ENCODE peak calls at places on chromosomes 6 and 20, in six cellular contexts. G is fibroblast of lung, F is foreskin fibroblast, N is HepG2, T is H9, Z is neural crest cell. R is an unnamed sample.

GRCh38 chr6:137763861-137764260 is 103.2 kb upstream of the TNFAIP3 start:
- DNase-seq in G (no peak), F (no peak), N (no peak), T (no peak), Z (no peak), R (no peak)

GRCh38 chr6:113281014-113281810 is 575.9 kb upstream of the MARCKS start:
- DNase-seq in G (peak; percentile 39), F (peak; percentile 24), N (no peak), T (no peak), Z (no peak), R (no peak)

GRCh38 chr6:135738646-135739045 is 112.9 kb upstream of the PDE7B start:
- DNase-seq in G (peak; percentile 53), F (no peak), N (no peak), T (no peak), Z (no peak), R (no peak)

GRCh38 chr6:11758878-11759277 is 19.7 kb downstream of the ADTRP start:
- DNase-seq in G (no peak), F (no peak), N (no peak), T (no peak), Z (no peak), R (no peak)

GRCh38 chr6:170053966-170054661 is 236.8 kb downstream of the DLL1 start:
- DNase-seq in G (no peak), F (no peak), N (no peak), T (no peak), Z (no peak), R (no peak)

GRCh38 chr20:1810926-1811620 is 84.1 kb upstream of the SIRPA start:
- DNase-seq in G (peak; percentile 63), F (peak; percentile 70), N (peak; percentile 61), T (no peak), Z (no peak), R (no peak)

GRCh38 chr20:2109425-2110210 is 8.0 kb downstream of the STK35 start:
- DNase-seq in G (peak; percentile 21), F (no peak), N (no peak), T (no peak), Z (no peak), R (no peak)

GRCh38 chr20:52747736-52748135 is 224.4 kb upstream of the TSHZ2 start:
- DNase-seq in G (peak; percentile 10), F (no peak), N (peak; percentile 37), T (peak; percentile 53), Z (no peak), R (no peak)

GRCh38 chr6:132218063-132218696 is 183.1 kb downstream of the MOXD1 start:
- DNase-seq in G (peak; percentile 35), F (peak; percentile 56), N (peak; percentile 25), T (no peak), Z (no peak), R (peak; percentile 6)

DNA sequence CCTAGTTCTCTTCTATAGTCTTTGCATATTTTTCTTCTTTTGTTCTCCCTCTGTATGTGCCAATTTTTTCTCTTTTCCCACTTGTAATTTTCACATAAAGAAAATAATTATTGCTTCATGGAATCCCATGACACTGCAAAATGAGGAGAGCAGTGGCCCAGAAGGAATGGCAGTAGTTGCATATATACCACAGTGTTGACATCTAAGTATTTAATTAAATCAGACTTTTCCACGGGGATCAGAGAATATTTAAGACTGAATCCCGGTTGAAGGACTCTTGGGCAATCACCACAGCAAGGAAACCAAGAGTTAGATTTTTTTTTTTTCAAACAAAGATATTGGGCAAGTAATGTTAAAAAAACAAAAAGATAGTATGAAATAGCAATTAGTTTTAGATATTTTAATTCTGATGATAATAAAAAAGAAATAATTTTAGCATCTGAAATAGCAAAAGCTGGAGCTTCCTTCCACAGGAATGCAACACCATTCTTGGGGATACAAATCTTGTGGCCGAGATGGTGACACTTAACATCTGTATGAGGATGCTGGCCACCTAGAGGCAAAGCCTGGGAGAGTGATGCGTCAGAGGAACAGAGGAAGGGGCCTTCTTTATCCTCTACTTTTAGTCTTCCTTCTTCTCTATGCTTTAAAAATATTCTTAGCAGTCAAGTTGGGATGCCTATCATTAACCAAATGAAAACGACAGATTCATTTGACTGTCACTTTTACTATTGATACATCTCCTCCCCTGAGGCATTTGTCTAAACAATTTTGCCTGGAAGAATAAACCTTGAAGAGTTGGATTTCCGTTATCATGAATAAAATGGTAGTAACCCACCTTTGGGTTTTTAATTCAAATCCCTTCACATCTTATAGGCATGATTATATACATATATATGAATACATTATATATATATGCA is 356.2 kb downstream of the GJA1 start:
- DNase-seq in G (no peak), F (peak; percentile 16), N (no peak), T (peak; percentile 38), Z (no peak), R (no peak)
- TF ChIP-seq CTCF in G (no peak), F (no peak), N (no peak), T (peak; percentile 59), Z (no peak), R (no peak)

DNA sequence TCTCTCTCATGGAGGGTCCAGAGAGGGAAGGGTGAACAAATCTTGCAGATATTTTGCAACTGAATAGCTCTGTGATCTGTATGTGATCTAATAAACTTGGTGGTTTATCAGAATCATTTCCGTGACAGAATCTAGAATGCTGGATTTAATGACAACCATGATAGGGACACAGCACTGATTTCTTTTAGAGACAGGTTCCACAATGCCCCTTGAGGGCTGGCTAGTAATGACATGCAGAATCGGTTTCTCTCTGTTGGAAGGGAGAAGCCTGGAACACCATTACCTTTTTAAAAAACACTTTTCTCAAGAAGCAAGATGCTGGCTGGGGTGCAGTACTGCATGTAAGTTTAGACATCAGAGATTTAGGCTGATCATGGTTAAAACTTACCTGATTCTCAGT is 313.4 kb downstream of the CDH26 start:
- DNase-seq in G (no peak), F (peak; percentile 25), N (no peak), T (no peak), Z (no peak), R (no peak)
- TF ChIP-seq CTCF in G (peak; percentile 48), F (peak; percentile 39), N (no peak), T (peak; percentile 55), Z (peak; percentile 57), R (no peak)

GRCh38 chr20:63504642-63505041 is 5.8 kb upstream of the EEF1A2 start:
- DNase-seq in G (no peak), F (no peak), N (no peak), T (no peak), Z (no peak), R (no peak)

GRCh38 chr20:63505723-63506122 is 6.8 kb upstream of the EEF1A2 start:
- DNase-seq in G (no peak), F (no peak), N (no peak), T (no peak), Z (no peak), R (no peak)

GRCh38 chr20:63503524-63503923 is 4.6 kb upstream of the EEF1A2 start:
- DNase-seq in G (no peak), F (no peak), N (no peak), T (no peak), Z (no peak), R (no peak)

GRCh38 chr20:63507083-63507743 is 8.3 kb upstream of the EEF1A2 start:
- DNase-seq in G (no peak), F (no peak), N (no peak), T (no peak), Z (no peak), R (no peak)

DNA sequence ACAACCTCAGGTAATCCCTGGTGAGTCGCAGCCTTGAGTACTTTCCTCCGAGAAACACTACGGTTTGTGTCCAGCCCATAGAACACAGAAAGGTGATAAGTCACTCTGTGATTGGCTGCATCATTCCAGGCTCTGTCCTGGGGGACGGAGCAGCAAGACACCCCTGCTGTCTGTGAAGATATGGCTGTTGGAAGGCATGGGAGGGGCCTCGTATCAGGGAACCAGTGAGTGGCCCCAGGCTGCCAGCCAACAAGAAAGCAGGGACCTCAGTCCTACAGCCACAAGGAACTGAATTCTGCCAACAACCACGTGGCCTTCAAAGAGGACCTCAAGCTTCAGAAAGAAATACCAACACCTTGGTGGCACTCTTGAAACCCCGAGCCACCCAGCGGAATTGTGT is 6.4 kb upstream of the EEF1A2 start:
- DNase-seq in G (no peak), F (no peak), N (no peak), T (no peak), Z (no peak), R (no peak)
- TF ChIP-seq CTCF in G (no peak), F (no peak), N (no peak), T (no peak), Z (no peak), R (no peak)

GRCh38 chr6:551405-551804 is 105.5 kb downstream of the HUS1B start:
- DNase-seq in G (peak; percentile 25), F (peak; percentile 72), N (peak; percentile 12), T (peak; percentile 79), Z (no peak), R (no peak)
- TF ChIP-seq CTCF in G (no peak), F (peak; percentile 18), N (peak; percentile 45), T (peak; percentile 30), Z (no peak), R (peak; percentile 24)

GRCh38 chr6:70222350-70222749 is 80.5 kb downstream of the COL9A1 start:
- DNase-seq in G (no peak), F (no peak), N (no peak), T (no peak), Z (no peak), R (no peak)

GRCh38 chr6:70219943-70220613 is 82.8 kb downstream of the COL9A1 start:
- DNase-seq in G (no peak), F (no peak), N (no peak), T (no peak), Z (no peak), R (no peak)

GRCh38 chr6:70225052-70225451 is 77.8 kb downstream of the COL9A1 start:
- DNase-seq in G (no peak), F (no peak), N (no peak), T (no peak), Z (no peak), R (no peak)

GRCh38 chr6:70221715-70222236 is 81.1 kb downstream of the COL9A1 start:
- DNase-seq in G (no peak), F (no peak), N (no peak), T (no peak), Z (no peak), R (no peak)

GRCh38 chr6:70221025-70221714 is 81.7 kb downstream of the COL9A1 start:
- DNase-seq in G (peak; percentile 14), F (peak; percentile 17), N (peak; percentile 12), T (no peak), Z (no peak), R (peak; percentile 50)
- TF ChIP-seq CTCF in G (peak; percentile 49), F (peak; percentile 55), N (peak; percentile 66), T (peak; percentile 90), Z (peak; percentile 89), R (peak; percentile 48)

GRCh38 chr20:49313271-49313670 is 35.4 kb upstream of the ZNFX1 start:
- DNase-seq in G (no peak), F (no peak), N (no peak), T (no peak), Z (no peak), R (no peak)

GRCh38 chr20:49318091-49318429 is 40.2 kb upstream of the ZNFX1 start:
- DNase-seq in G (no peak), F (no peak), N (no peak), T (no peak), Z (no peak), R (no peak)

GRCh38 chr20:49319204-49319809 is 41.5 kb upstream of the ZNFX1 start:
- DNase-seq in G (no peak), F (no peak), N (no peak), T (no peak), Z (no peak), R (no peak)

GRCh38 chr20:49318430-49319203 is 40.8 kb upstream of the ZNFX1 start:
- DNase-seq in G (no peak), F (no peak), N (no peak), T (peak; percentile 60), Z (no peak), R (no peak)

GRCh38 chr20:49316704-49317103 is 38.8 kb upstream of the ZNFX1 start:
- DNase-seq in G (no peak), F (no peak), N (no peak), T (no peak), Z (no peak), R (no peak)
- TF ChIP-seq CTCF in G (no peak), F (no peak), N (no peak), T (no peak), Z (no peak), R (no peak)

GRCh38 chr6:73285674-73286283 is 22.8 kb upstream of the KHDC1 start:
- DNase-seq in G (peak; percentile 62), F (peak; percentile 78), N (peak; percentile 25), T (no peak), Z (no peak), R (no peak)
- TF ChIP-seq CTCF in G (peak; percentile 55), F (peak; percentile 52), N (peak; percentile 49), T (peak; percentile 72), Z (peak; percentile 65), R (peak; percentile 43)

R was measured in GM13977.